ENCODE peak calls at places on chromosomes 3 and 15, in six cellular contexts. B, F, O, Y, V and C are unnamed samples.

GRCh38 chr3:155805802-155806618 is at the start of gene C3orf33:
- DNase-seq in O (peak), F (peak), Y (peak), V (peak), B (peak), C (peak)

GRCh38 chr3:13715167-13715954 is 164.5 kb downstream of the WNT7A start:
- DNase-seq in B (no peak), F (no peak), O (no peak), V (no peak), Y (no peak), C (no peak)

GRCh38 chr15:77181305-77182074 is 110.6 kb upstream of the TSPAN3 start:
- DNase-seq in V (no peak), B (no peak), F (no peak), Y (no peak), O (no peak), C (no peak)

GRCh38 chr3:120855665-120856437 is 52.2 kb upstream of the STXBP5L start:
- DNase-seq in F (peak), O (no peak), B (peak), V (no peak), Y (peak), C (no peak)

GRCh38 chr3:103803787-103804186 is 1369.0 kb downstream of the ZPLD1 start:
- DNase-seq in B (no peak), V (no peak), F (no peak), O (no peak), Y (no peak), C (no peak)

GRCh38 chr3:170941551-170941950 is 33.1 kb upstream of the EIF5A2 start:
- DNase-seq in V (no peak), Y (peak), F (no peak), B (no peak), O (no peak), C (no peak)

GRCh38 chr3:125192190-125193035 is 20.1 kb downstream of the SLC12A8 start:
- DNase-seq in B (no peak), F (no peak), V (no peak), Y (no peak), O (no peak), C (no peak)

GRCh38 chr3:52831500-52832301 is 1.2 kb upstream of the ITIH4 start:
- DNase-seq in B (no peak), V (peak), O (peak), F (peak), Y (peak), C (no peak)

GRCh38 chr15:28885630-28886430 is at the start of gene APBA2:
- DNase-seq in F (no peak), V (peak), B (no peak), Y (peak), O (no peak), C (peak)